ENCODE peak calls at places on chromosomes 6 and 20, in seven cellular contexts. E, O, F, Z, T, U and X are unnamed samples.

GRCh38 chr6:68559716-68560115 is 75.4 kb upstream of the ADGRB3 start:
- DNase-seq in Z (no peak), T (no peak), F (peak), O (no peak), U (no peak), E (no peak), X (no peak)

GRCh38 chr6:45532626-45533258 is 155.0 kb upstream of the SUPT3H start:
- DNase-seq in T (no peak), F (no peak), O (no peak), U (no peak), E (no peak), Z (no peak), X (no peak)

GRCh38 chr6:122798099-122798641 is 9.1 kb downstream of the SMPDL3A start:
- DNase-seq in O (no peak), E (no peak), T (peak), U (no peak), Z (no peak), F (peak), X (no peak)

GRCh38 chr6:142841915-142842314 is 103.1 kb downstream of the HIVEP2 start:
- DNase-seq in O (no peak), E (no peak), Z (no peak), U (no peak), T (no peak), F (no peak), X (no peak)

GRCh38 chr6:122998403-122998965 is 2.4 kb downstream of the CLVS2 start:
- DNase-seq in T (no peak), E (no peak), O (no peak), U (no peak), F (no peak), Z (no peak), X (no peak)

GRCh38 chr20:11180186-11180585 is 506.4 kb upstream of the JAG1 start:
- DNase-seq in F (peak), Z (no peak), E (no peak), U (no peak), T (no peak), O (no peak), X (peak)

GRCh38 chr20:32969356-32970114 is 34.7 kb downstream of the SUN5 start:
- DNase-seq in E (no peak), F (no peak), Z (no peak), O (no peak), T (no peak), U (no peak), X (no peak)

GRCh38 chr6:32716396-32716795 is 24.8 kb upstream of the HLA-DQA2 start:
- DNase-seq in U (no peak), E (no peak), F (no peak), O (no peak), T (no peak), Z (no peak), X (no peak)